ENCODE peak calls at places on chromosomes 5 and 9, in eight cellular contexts. I, T, U, K, O, X, R and Z are unnamed samples. For H3K4me1 and H3K27me3, the result is how much of the 10 kb centered on the place peaks cover.

GRCh38 chr5:16593630-16594029 is 23.2 kb downstream of the RETREG1 start:
- DNase-seq in O (no peak), R (no peak), K (no peak), U (no peak), X (no peak), I (no peak), T (peak), Z (no peak)

GRCh38 chr9:87662808-87663528 is 63.0 kb upstream of the CTSL start:
- DNase-seq in R (peak), I (peak), X (peak), T (peak), U (peak), O (peak), K (peak), Z (peak)

GRCh38 chr9:133368249-133368881 is 7.5 kb downstream of the SURF4 start:
- DNase-seq in X (peak), K (peak), T (no peak), I (no peak), U (no peak), O (no peak), R (no peak), Z (no peak)

GRCh38 chr9:125815568-125815967 is 68.4 kb downstream of the PBX3 start:
- DNase-seq in I (peak), U (no peak), K (no peak), R (no peak), X (no peak), T (peak), O (no peak), Z (no peak)

GRCh38 chr5:147565524-147565923 is 55.7 kb upstream of the DPYSL3 start:
- DNase-seq in X (no peak), T (peak), U (no peak), I (no peak), O (no peak), K (no peak), R (no peak), Z (no peak)

GRCh38 chr5:33691846-33692245 is 199.9 kb downstream of the ADAMTS12 start:
- DNase-seq in U (no peak), O (no peak), I (no peak), K (no peak), R (no peak), X (no peak), T (peak), Z (no peak)

GRCh38 chr5:154221371-154221896 is 30.9 kb downstream of the GALNT10 start:
- DNase-seq in T (peak), I (peak), X (no peak), R (peak), O (no peak), K (peak), U (no peak), Z (no peak)

GRCh38 chr5:153999995-154000394 is 38.7 kb downstream of the FAM114A2 start:
- DNase-seq in X (no peak), R (no peak), T (no peak), U (no peak), I (no peak), K (no peak), O (no peak), Z (no peak)

GRCh38 chr5:178293815-178294214 is 61.2 kb upstream of the PHYKPL start:
- DNase-seq in U (peak), K (no peak), O (no peak), I (no peak), T (no peak), R (no peak), X (no peak), Z (peak)

GRCh38 chr9:135562235-135562745 is 734 bp downstream of the PAEP start:
- DNase-seq in I (no peak), X (no peak), T (no peak), K (no peak), U (no peak), R (no peak), O (peak), Z (no peak)

GRCh38 chr5:147849226-147849625 is 17.8 kb upstream of the SPINK1 start:
- DNase-seq in K (no peak), X (no peak), R (no peak), U (no peak), T (peak), I (no peak), O (no peak), Z (no peak)

GRCh38 chr5:95901676-95902646 is 59.7 kb downstream of the ELL2 start:
- DNase-seq in R (no peak), X (no peak), T (peak), U (no peak), O (no peak), I (peak), K (no peak), Z (no peak)

GRCh38 chr5:81097733-81098132 is 135.4 kb upstream of the CKMT2 start:
- DNase-seq in U (no peak), T (peak), R (no peak), I (no peak), X (no peak), K (no peak), O (no peak), Z (no peak)

GRCh38 chr9:126671381-126671831 is 57.7 kb downstream of the LMX1B start:
- DNase-seq in I (no peak), R (no peak), X (no peak), U (no peak), K (no peak), T (no peak), O (no peak), Z (no peak)

GRCh38 chr5:120817044-120817985 is 353.2 kb downstream of the PRR16 start:
- DNase-seq in K (no peak), I (no peak), R (no peak), O (no peak), T (peak), U (no peak), X (no peak), Z (no peak)

GRCh38 chr5:7849531-7850240 is 1.2 kb downstream of the CFAP90 start:
- DNase-seq in I (no peak), U (no peak), K (no peak), O (peak), T (no peak), R (peak), X (no peak), Z (no peak)

GRCh38 chr5:139636207-139636792 is 11.8 kb upstream of the CXXC5 start:
- DNase-seq in R (peak), I (no peak), O (no peak), K (peak), T (no peak), U (no peak), X (peak), Z (no peak)

GRCh38 chr9:115633099-115633498 is 515.1 kb upstream of the TNC start:
- DNase-seq in U (no peak), K (no peak), O (no peak), X (no peak), R (no peak), I (no peak), T (peak), Z (no peak)

GRCh38 chr9:97689401-97689800 is 7.7 kb downstream of the XPA start:
- DNase-seq in O (no peak), X (no peak), T (peak), R (no peak), K (no peak), U (no peak), I (no peak), Z (no peak)

GRCh38 chr5:58088941-58089340 is 370.9 kb downstream of the PLK2 start:
- DNase-seq in O (no peak), K (no peak), R (no peak), I (no peak), U (no peak), X (peak), T (peak), Z (no peak)

DNA sequence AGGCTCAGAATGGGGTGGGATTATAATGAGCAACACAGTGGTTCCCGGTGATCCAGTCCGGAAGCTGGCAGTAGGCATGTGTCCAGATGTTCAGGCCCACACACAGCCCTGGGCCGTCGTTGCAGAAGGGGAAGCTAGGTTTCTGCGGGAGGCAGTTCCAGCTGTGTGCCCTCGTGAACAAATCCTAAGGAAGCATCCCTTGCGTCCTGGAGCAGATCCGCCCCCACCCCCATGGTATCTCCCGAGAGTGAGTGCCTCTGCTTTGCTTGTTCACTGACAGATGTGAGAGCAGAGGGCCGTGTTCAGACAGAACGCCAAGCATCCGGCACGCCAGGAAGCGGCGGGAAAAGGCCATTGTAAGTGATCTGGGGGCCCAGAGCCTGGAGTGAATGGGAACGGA is 104.8 kb downstream of the PDE6A start:
- DNase-seq in R (no peak), T (no peak), X (no peak), U (no peak), O (no peak), K (no peak), I (no peak), Z (no peak)
- H3K4me1 ChIP-seq in R (under half), T (under half), X (under half), U (under half), O (under half), K (under half), I (under half), Z (under half)

DNA sequence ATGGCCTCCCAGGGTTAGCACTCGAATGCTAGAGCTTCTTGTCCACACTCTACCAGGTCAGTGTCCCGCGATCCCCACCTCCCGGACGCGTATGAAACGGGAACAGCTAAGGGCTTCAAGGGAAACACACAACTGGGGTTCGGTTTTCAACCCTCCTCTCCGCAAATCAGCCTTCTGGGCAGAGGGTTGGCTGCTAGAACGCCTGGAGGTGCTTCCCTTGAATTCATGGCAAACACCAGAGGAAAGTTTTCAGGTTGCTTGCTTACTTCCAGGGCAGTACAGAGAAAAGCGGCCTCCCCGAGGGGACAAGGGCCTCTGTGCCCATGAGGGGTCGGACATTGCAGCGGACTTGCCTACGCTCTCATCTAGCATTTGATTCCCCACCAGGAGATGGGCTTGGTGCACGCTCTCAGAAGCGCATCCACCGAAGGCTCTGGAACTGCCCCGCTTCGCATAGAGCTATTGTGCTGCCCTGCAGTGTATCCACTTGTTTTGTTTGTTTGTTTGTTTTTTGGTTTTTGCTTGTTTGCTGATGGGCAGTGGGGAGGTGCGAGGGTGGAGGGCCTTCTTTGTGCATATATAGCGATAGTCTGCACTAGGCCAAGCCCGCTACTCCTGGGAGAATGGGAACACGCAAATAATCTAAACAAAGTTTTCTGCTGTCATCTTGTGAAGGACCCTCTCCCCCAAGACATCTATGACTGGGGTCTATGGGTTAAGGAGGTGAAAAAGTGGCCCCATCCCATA is 1.3 kb upstream of the DMRT3 start:
- DNase-seq in I (no peak), T (no peak), U (no peak), R (no peak), O (no peak), X (no peak), K (no peak), Z (no peak)
- H3K27me3 ChIP-seq in I (under half), T (half or more), U (half or more), R (under half), O (half or more), X (half or more), K (half or more), Z (half or more)

GRCh38 chr9:27529316-27530278 is at the start of gene MOB3B:
- DNase-seq in T (peak), I (peak), R (peak), K (peak), O (peak), U (peak), X (peak), Z (peak)
- TF ChIP-seq CTCF in T (peak), I (peak), R (peak), K (peak), O (peak), U (peak), X (peak), Z (peak)

DNA sequence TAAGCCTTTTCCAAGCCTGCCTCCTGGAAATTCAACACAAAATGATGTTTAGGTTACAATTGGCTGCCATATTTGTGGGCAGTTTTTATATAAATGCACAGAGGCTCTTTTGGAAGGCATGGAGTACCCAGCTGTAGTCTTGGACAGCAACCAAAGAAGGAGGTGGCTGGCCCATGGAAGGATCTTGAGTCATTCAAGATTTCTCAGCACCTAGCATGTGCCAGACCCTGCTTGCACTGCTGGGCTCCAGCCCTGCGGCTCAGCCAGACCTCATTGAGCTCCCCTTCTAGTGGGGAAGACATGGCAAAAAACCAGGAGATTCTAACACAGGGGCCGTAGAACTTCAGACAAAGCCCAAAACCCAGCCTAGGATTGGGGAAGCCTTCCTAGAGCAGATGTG is 22.1 kb downstream of the JADE2 start:
- DNase-seq in T (peak), I (no peak), K (no peak), R (peak), U (no peak), O (no peak), X (no peak), Z (peak)
- H3K4me1 ChIP-seq in T (under half), I (under half), K (under half), R (under half), U (under half), O (half or more), X (under half), Z (half or more)

DNA sequence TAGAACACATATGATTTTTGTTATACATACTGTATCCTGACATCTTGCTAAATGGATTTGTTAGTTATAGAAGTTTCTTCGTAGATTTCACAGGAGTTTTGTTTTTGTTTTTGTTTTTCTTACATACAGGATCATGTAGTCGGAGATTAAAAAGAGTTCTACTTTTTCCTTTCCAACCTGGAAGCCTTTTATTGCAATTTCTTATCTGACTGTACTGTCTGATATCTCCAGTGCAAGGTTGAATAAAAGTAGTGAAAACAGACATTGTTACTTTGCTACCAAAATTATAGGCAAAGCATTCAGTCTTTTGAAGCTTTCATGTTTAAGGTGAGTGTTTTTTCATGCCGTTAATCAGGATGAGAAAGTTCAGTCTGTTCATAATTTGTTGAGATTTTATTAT is 117.4 kb upstream of the PRSS3 start:
- DNase-seq in O (no peak), X (no peak), K (no peak), U (no peak), T (no peak), R (no peak), I (no peak), Z (no peak)
- H3K27me3 ChIP-seq in O (half or more), X (under half), K (half or more), U (under half), T (under half), R (under half), I (under half), Z (under half)

GRCh38 chr5:175344331-175345200 is 99.4 kb downstream of the DRD1 start:
- DNase-seq in T (peak), X (no peak), U (no peak), R (no peak), O (no peak), I (peak), K (no peak), Z (no peak)
- TF ChIP-seq CTCF in T (no peak), X (no peak), U (no peak), R (no peak), O (no peak), I (no peak), K (no peak), Z (no peak)